ENCODE peak calls at places on chromosomes 1 and 21, in eight cellular contexts. T is heart right ventricle, R is epithelial cell of esophagus, L is astrocyte of the cerebellum, Q is endothelial cell of umbilical vein, K is AG04450, H is cardiac muscle cell, I is fibroblast of pulmonary artery. G is an unnamed sample.

GRCh38 chr21:17491716-17492414 is 21.0 kb upstream of the CXADR start:
- DNase-seq in T (peak; percentile 13), R (peak; percentile 91), L (peak; percentile 100), Q (peak; percentile 89), K (peak; percentile 93), H (no peak), I (peak; percentile 97), G (peak; percentile 99)

GRCh38 chr1:90613371-90613770 is 103.7 kb downstream of the BARHL2 start:
- DNase-seq in T (no peak), R (no peak), L (no peak), Q (no peak), K (no peak), H (no peak), I (no peak), G (no peak)

GRCh38 chr1:166040223-166040622 is 126.6 kb downstream of the FAM78B start:
- DNase-seq in T (no peak), R (no peak), L (no peak), Q (no peak), K (no peak), H (no peak), I (no peak), G (no peak)

GRCh38 chr1:86429122-86429725 is 5.3 kb downstream of the CLCA2 start:
- DNase-seq in T (no peak), R (no peak), L (peak; percentile 29), Q (no peak), K (no peak), H (no peak), I (peak; percentile 31), G (no peak)

GRCh38 chr1:166839600-166840308 is 479 bp downstream of the POGK start:
- DNase-seq in T (peak; percentile 43), R (peak; percentile 56), L (no peak), Q (peak; percentile 36), K (no peak), H (peak; percentile 75), I (peak; percentile 16), G (no peak)

GRCh38 chr1:240337795-240338194 is 246.1 kb downstream of the FMN2 start:
- DNase-seq in T (no peak), R (peak; percentile 84), L (peak; percentile 45), Q (no peak), K (peak; percentile 52), H (peak; percentile 62), I (peak; percentile 84), G (peak; percentile 71)

GRCh38 chr1:151799179-151800022 is 5.8 kb downstream of the LINGO4 start:
- DNase-seq in T (no peak), R (peak; percentile 11), L (no peak), Q (no peak), K (no peak), H (no peak), I (no peak), G (no peak)

GRCh38 chr1:154479764-154480421 is 22.1 kb upstream of the TDRD10 start:
- DNase-seq in T (peak; percentile 79), R (peak; percentile 77), L (peak; percentile 74), Q (peak; percentile 92), K (peak; percentile 76), H (peak; percentile 83), I (peak; percentile 94), G (peak; percentile 25)

GRCh38 chr1:24918995-24919605 is 11.0 kb downstream of the RUNX3 start:
- DNase-seq in T (no peak), R (no peak), L (no peak), Q (no peak), K (no peak), H (no peak), I (no peak), G (no peak)

GRCh38 chr1:156705918-156706646 is 699 bp upstream of the CRABP2 start:
- DNase-seq in T (peak; percentile 57), R (peak; percentile 59), L (no peak), Q (peak; percentile 57), K (no peak), H (peak; percentile 85), I (no peak), G (no peak)

GRCh38 chr1:178057863-178058576 is 35.9 kb upstream of the RASAL2 start:
- DNase-seq in T (peak; percentile 77), R (peak; percentile 53), L (no peak), Q (peak; percentile 38), K (no peak), H (peak; percentile 30), I (peak; percentile 93), G (no peak)

GRCh38 chr1:15799004-15799867 is 8.2 kb downstream of the UQCRHL start:
- DNase-seq in T (peak; percentile 14), R (peak; percentile 98), L (peak; percentile 90), Q (peak; percentile 84), K (peak; percentile 90), H (no peak), I (peak; percentile 97), G (peak; percentile 95)

GRCh38 chr1:16720403-16721223 is 19.7 kb upstream of the RNU1-4 start:
- DNase-seq in T (no peak), R (peak; percentile 10), L (no peak), Q (peak; percentile 10), K (no peak), H (no peak), I (no peak), G (no peak)

GRCh38 chr1:206930210-206930798 is 8.6 kb upstream of the FCMR start:
- DNase-seq in T (no peak), R (no peak), L (no peak), Q (no peak), K (no peak), H (no peak), I (no peak), G (no peak)

GRCh38 chr21:40658237-40658636 is 188.7 kb downstream of the DSCAM start:
- DNase-seq in T (no peak), R (no peak), L (no peak), Q (no peak), K (no peak), H (no peak), I (no peak), G (no peak)

GRCh38 chr1:92519043-92519442 is 32.3 kb upstream of the GFI1 start:
- DNase-seq in T (no peak), R (no peak), L (no peak), Q (no peak), K (no peak), H (no peak), I (no peak), G (no peak)

GRCh38 chr1:10031461-10031860 is 1.3 kb upstream of the UBE4B start:
- DNase-seq in T (no peak), R (peak; percentile 37), L (no peak), Q (no peak), K (no peak), H (peak; percentile 59), I (peak; percentile 57), G (no peak)

DNA sequence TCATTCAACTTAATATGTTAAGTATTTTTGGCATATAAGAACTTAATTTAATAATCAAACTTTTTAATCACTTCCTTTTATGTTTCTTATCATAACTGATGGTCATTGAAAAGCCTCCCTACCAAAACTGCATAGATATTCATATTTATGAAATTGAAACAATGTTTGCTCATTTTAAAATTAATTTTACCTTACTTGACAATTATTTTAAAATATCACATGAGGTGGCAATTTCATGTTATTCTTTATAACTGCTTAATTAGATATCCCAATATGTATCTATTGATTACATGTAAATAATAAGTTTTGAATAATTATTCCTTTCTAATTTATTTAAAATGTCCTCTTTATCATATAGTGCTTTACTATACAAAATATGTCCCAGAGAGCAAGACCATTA is 266.1 kb upstream of the NRIP1 start:
- DNase-seq in T (no peak), R (no peak), L (no peak), Q (no peak), K (no peak), H (no peak), I (no peak), G (no peak)
- H3K4me3 ChIP-seq in T (no peak overlapping the region), R (no peak overlapping the region), L (no peak overlapping the region), Q (no peak overlapping the region), K (no peak overlapping the region), H (no peak overlapping the region), I (no peak overlapping the region), G (no peak overlapping the region)

GRCh38 chr1:193104906-193105820 is at the start of gene GLRX2:
- DNase-seq in T (peak; percentile 83), R (peak; percentile 89), L (peak; percentile 45), Q (peak; percentile 90), K (peak; percentile 52), H (peak; percentile 91), I (peak; percentile 85), G (peak; percentile 43)
- TF ChIP-seq CTCF in T (peak; percentile 19), R (no peak), L (no peak), Q (no peak), K (no peak), H (no peak), I (no peak), G (no peak)

GRCh38 chr1:193542668-193543067 is 356.3 kb upstream of the B3GALT2 start:
- DNase-seq in T (no peak), R (peak; percentile 7), L (no peak), Q (no peak), K (no peak), H (peak; percentile 28), I (no peak), G (no peak)

GRCh38 chr1:193540511-193540910 is 354.1 kb upstream of the B3GALT2 start:
- DNase-seq in T (no peak), R (no peak), L (no peak), Q (no peak), K (no peak), H (no peak), I (no peak), G (no peak)

GRCh38 chr1:193539731-193540459 is 353.5 kb upstream of the B3GALT2 start:
- DNase-seq in T (no peak), R (no peak), L (no peak), Q (no peak), K (no peak), H (no peak), I (no peak), G (no peak)

GRCh38 chr1:193545171-193545570 is 358.8 kb upstream of the B3GALT2 start:
- DNase-seq in T (no peak), R (no peak), L (peak; percentile 65), Q (no peak), K (no peak), H (no peak), I (no peak), G (no peak)

GRCh38 chr1:193543259-193543658 is 356.8 kb upstream of the B3GALT2 start:
- DNase-seq in T (no peak), R (no peak), L (no peak), Q (no peak), K (no peak), H (no peak), I (no peak), G (no peak)
- H3K4me3 ChIP-seq in T (no peak overlapping the region), R (no peak overlapping the region), L (no peak overlapping the region), Q (no peak overlapping the region), K (no peak overlapping the region), H (no peak overlapping the region), I (no peak overlapping the region), G (no peak overlapping the region)

DNA sequence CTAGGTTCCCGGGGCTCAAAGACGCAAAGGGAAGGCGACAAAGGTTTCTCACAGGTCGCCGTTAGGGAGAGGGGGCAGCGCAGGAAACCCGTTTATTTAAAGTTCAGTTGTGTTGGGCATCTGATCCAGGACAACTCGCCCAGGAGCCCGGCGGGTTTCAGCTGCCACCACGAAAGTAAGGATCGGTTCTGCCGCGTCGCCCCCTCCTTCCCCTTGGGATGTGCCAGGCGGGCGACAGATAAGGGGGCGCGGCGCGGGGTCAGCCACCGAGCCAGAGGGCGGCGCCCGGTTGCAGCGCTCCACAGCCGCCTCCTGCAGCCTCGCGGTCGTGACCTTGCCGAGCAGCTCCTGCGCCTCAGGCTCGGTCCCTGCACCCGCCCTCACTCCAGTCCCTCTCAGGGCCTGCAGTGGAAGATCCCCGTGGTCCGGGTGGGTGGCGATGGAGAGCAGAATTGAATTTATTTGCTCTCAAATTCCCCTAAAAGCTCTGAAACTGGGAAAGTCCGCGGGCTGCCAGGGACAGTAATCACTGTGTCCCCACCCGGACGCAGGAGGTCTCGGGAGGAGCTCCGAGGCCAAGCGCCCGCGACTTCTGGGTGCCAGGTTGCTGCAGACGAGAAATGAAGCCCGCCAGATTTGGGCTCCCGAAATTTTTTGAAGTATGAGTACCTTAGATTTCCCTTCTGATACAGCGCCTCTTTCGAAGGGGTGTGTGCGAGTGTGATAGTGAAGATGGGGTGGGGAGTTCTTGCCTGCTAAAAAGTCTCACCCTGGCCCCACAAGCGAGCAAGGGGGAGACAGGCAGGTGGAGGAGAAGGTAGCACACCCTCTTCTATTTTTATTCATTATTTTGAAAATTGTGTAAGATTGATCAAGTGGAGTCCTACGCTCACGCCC is 28.4 kb upstream of the NFIA start:
- DNase-seq in T (peak; percentile 51), R (no peak), L (no peak), Q (no peak), K (no peak), H (peak; percentile 59), I (peak; percentile 19), G (no peak)
- TF ChIP-seq CTCF in T (peak; percentile 17), R (no peak), L (no peak), Q (no peak), K (no peak), H (peak; percentile 10), I (no peak), G (no peak)

G was measured in kidney epithelial cell.